ENCODE peak calls at places on chromosomes 7 and 10, in four cellular contexts. One of them, this sample, is unnamed.

GRCh38 chr10:48598243-48598935 is 6.5 kb downstream of the ARHGAP22 start:
- DNase-seq in K562: no peak
- DNase-seq in HepG2: no peak
- DNase-seq in HCT116: no peak
- DNase-seq in this sample: no peak

GRCh38 chr10:128843972-128844371 is 623.1 kb upstream of the MGMT start:
- DNase-seq in HCT116: peak; percentile 2
- DNase-seq in K562: no peak
- DNase-seq in HepG2: no peak
- DNase-seq in this sample: no peak

GRCh38 chr7:83677180-83677866 is 28.4 kb upstream of the SEMA3E start:
- DNase-seq in HepG2: no peak
- DNase-seq in K562: no peak
- DNase-seq in HCT116: peak; percentile 92
- DNase-seq in this sample: no peak

GRCh38 chr7:149837620-149838223 is 453 bp upstream of the ZNF862 start:
- DNase-seq in K562: no peak
- DNase-seq in HCT116: no peak
- DNase-seq in HepG2: no peak
- DNase-seq in this sample: no peak

GRCh38 chr10:100370561-100370975 is 23.5 kb downstream of the SCD start:
- DNase-seq in K562: no peak
- DNase-seq in HCT116: peak; percentile 72
- DNase-seq in HepG2: peak; percentile 66
- DNase-seq in this sample: no peak

GRCh38 chr10:59362184-59362966 is at the start of gene FAM13C:
- DNase-seq in HepG2: peak; percentile 7
- DNase-seq in K562: no peak
- DNase-seq in HCT116: no peak
- DNase-seq in this sample: peak; percentile 40

GRCh38 chr7:100493476-100494264 is 9.9 kb downstream of the NYAP1 start:
- DNase-seq in HepG2: peak; percentile 33
- DNase-seq in K562: peak; percentile 57
- DNase-seq in HCT116: no peak
- DNase-seq in this sample: no peak

GRCh38 chr7:138001529-138002095 is at the start of gene CREB3L2:
- DNase-seq in K562: peak; percentile 49
- DNase-seq in HCT116: no peak
- DNase-seq in HepG2: peak; percentile 36
- DNase-seq in this sample: no peak

GRCh38 chr7:47389923-47390630 is 191.8 kb downstream of the TNS3 start:
- DNase-seq in HepG2: no peak
- DNase-seq in K562: no peak
- DNase-seq in HCT116: no peak
- DNase-seq in this sample: no peak

GRCh38 chr10:93376372-93377296 is 105.5 kb downstream of the MYOF start:
- DNase-seq in K562: peak; percentile 51
- DNase-seq in HepG2: peak; percentile 69
- DNase-seq in HCT116: peak; percentile 80
- DNase-seq in this sample: peak; percentile 52

GRCh38 chr7:134444198-134444960 is 14.5 kb downstream of the AKR1B1 start:
- DNase-seq in HCT116: no peak
- DNase-seq in K562: no peak
- DNase-seq in HepG2: no peak
- DNase-seq in this sample: no peak

GRCh38 chr7:37916673-37917660 is at the start of gene SFRP4:
- DNase-seq in K562: peak; percentile 41
- DNase-seq in HepG2: peak; percentile 76
- DNase-seq in HCT116: peak; percentile 34
- DNase-seq in this sample: peak; percentile 51

DNA sequence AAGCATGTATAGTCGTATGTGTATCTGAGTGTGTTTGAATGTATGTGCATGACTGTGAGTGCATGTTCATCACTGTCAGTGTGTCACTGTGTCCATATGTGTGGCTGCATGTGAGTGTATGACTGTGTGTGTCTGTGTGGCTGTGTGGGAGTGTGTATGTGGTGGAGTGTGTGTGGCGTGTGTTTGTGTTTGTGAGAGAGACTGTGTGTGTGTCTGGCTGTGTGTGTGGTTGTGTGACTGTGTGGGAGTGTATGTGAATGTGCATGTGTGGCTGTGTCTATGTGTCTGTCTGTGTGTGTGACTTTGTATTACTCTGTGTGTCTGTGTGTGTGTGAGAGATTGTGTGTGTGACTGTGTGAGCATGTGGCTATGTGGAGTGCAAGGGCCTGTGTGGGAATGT is 502.4 kb downstream of the DNAJB6 start:
- DNase-seq in HCT116: no peak
- DNase-seq in HepG2: no peak
- DNase-seq in K562: no peak
- DNase-seq in this sample: no peak
- H3K9ac ChIP-seq in HCT116: no peak overlapping the region
- H3K9ac ChIP-seq in HepG2: no peak overlapping the region
- H3K9ac ChIP-seq in K562: no peak overlapping the region
- H3K9ac ChIP-seq in this sample: no peak overlapping the region

DNA sequence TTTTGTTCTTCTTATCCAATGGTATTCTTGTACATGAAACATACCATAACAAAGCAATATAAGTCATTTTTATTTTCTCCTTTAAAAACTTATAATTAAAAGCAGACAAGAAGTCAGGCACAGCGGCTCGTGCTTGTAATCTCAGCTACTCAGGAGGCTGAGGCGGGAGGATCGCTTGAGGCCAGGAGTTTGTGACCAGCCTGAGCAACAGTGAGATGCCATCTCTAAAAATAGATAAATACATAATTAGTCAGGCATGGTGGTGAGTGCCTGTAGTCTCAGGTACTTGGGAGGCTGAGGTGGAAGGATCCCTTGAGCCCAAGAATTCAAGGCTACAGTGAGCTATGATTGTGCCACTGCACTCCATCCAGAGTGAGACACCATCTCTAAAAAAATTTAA is 195.1 kb upstream of the FZD1 start:
- DNase-seq in HepG2: no peak
- DNase-seq in K562: no peak
- DNase-seq in HCT116: no peak
- DNase-seq in this sample: no peak
- TF ChIP-seq ZNF274 in HepG2: no peak
- TF ChIP-seq ZNF274 in K562: no peak
- TF ChIP-seq ZNF274 in HCT116: no peak
- TF ChIP-seq ZNF274 in this sample: no peak

DNA sequence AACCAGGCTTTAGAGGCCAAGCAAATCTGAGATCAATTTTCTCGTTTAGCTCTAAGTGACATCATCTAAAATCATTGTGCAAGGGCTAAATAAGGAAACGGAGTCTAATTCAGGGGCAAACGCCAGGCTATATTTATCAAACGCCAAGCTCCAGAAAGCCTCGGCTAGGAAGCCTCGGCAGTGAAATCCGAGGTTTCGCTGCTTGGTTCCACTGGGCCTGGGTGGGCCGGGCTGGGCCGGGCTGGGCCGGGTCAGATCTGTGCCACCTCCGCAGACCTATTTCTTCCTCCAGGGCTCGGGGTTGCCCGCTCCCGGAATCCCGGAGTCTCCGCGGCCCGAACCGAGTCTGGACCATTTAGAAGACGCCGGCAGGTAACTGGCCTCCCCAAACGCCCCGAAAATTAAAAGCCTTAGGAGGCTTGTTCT is 459 bp upstream of the FEZF1 start:
- DNase-seq in HepG2: no peak
- DNase-seq in K562: no peak
- DNase-seq in HCT116: no peak
- DNase-seq in this sample: no peak
- H3K9ac ChIP-seq in HepG2: no peak overlapping the region
- H3K9ac ChIP-seq in K562: no peak overlapping the region
- H3K9ac ChIP-seq in HCT116: peak overlapping the region; percentile 51
- H3K9ac ChIP-seq in this sample: no peak overlapping the region

GRCh38 chr7:135758531-135758932 is 9.9 kb upstream of the FAM180A start:
- DNase-seq in HCT116: no peak
- DNase-seq in HepG2: no peak
- DNase-seq in K562: no peak
- DNase-seq in this sample: peak; percentile 43
- TF ChIP-seq ZNF274 in HCT116: no peak
- TF ChIP-seq ZNF274 in HepG2: no peak
- TF ChIP-seq ZNF274 in K562: no peak
- TF ChIP-seq ZNF274 in this sample: no peak

GRCh38 chr10:79938728-79939380 is 10.1 kb downstream of the SFTPD start:
- DNase-seq in K562: no peak
- DNase-seq in HepG2: no peak
- DNase-seq in HCT116: no peak
- DNase-seq in this sample: no peak

GRCh38 chr10:79940431-79940830 is 8.5 kb downstream of the SFTPD start:
- DNase-seq in K562: no peak
- DNase-seq in HCT116: no peak
- DNase-seq in HepG2: no peak
- DNase-seq in this sample: no peak

GRCh38 chr10:79941146-79941545 is 7.8 kb downstream of the SFTPD start:
- DNase-seq in HCT116: no peak
- DNase-seq in HepG2: no peak
- DNase-seq in K562: no peak
- DNase-seq in this sample: no peak

GRCh38 chr10:79941585-79942210 is 7.2 kb downstream of the SFTPD start:
- DNase-seq in K562: no peak
- DNase-seq in HepG2: no peak
- DNase-seq in HCT116: no peak
- DNase-seq in this sample: no peak

DNA sequence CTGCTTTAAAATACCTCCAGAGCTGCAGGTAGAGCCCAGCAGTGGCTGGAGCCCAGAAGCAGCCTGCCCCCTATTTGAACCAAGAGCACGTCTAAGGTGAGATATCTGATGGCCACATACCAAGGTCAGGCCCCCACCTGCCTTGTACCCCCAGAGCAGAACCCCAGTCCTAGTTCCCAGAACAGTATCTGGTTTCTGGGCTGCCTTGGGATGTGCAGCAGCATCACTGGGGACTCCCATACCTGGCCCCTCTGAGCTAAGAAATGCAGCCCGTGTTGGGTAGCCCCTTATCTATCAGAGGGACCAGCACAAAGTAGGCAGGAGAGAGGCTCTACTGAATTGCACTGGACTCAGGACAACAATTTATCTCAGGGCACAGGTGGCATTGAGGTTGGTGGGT is 8.9 kb downstream of the SFTPD start:
- DNase-seq in HCT116: no peak
- DNase-seq in K562: no peak
- DNase-seq in HepG2: no peak
- DNase-seq in this sample: no peak
- H3K9ac ChIP-seq in HCT116: no peak overlapping the region
- H3K9ac ChIP-seq in K562: no peak overlapping the region
- H3K9ac ChIP-seq in HepG2: no peak overlapping the region
- H3K9ac ChIP-seq in this sample: no peak overlapping the region

GRCh38 chr10:132572545-132572937 is 35.0 kb downstream of the INPP5A start:
- DNase-seq in HepG2: no peak
- DNase-seq in K562: no peak
- DNase-seq in HCT116: no peak
- DNase-seq in this sample: no peak
- TF ChIP-seq ZNF274 in HepG2: no peak
- TF ChIP-seq ZNF274 in K562: no peak
- TF ChIP-seq ZNF274 in HCT116: no peak
- TF ChIP-seq ZNF274 in this sample: no peak

GRCh38 chr10:73865107-73865458 is 9.3 kb downstream of the CAMK2G start:
- DNase-seq in K562: no peak
- DNase-seq in HepG2: no peak
- DNase-seq in HCT116: no peak
- DNase-seq in this sample: no peak
- H3K9ac ChIP-seq in K562: no peak overlapping the region
- H3K9ac ChIP-seq in HepG2: no peak overlapping the region
- H3K9ac ChIP-seq in HCT116: no peak overlapping the region
- H3K9ac ChIP-seq in this sample: no peak overlapping the region

GRCh38 chr7:45661302-45661995 is 87.3 kb downstream of the ADCY1 start:
- DNase-seq in K562: no peak
- DNase-seq in HepG2: no peak
- DNase-seq in HCT116: no peak
- DNase-seq in this sample: no peak
- TF ChIP-seq ZNF274 in K562: no peak
- TF ChIP-seq ZNF274 in HepG2: no peak
- TF ChIP-seq ZNF274 in HCT116: no peak
- TF ChIP-seq ZNF274 in this sample: no peak

DNA sequence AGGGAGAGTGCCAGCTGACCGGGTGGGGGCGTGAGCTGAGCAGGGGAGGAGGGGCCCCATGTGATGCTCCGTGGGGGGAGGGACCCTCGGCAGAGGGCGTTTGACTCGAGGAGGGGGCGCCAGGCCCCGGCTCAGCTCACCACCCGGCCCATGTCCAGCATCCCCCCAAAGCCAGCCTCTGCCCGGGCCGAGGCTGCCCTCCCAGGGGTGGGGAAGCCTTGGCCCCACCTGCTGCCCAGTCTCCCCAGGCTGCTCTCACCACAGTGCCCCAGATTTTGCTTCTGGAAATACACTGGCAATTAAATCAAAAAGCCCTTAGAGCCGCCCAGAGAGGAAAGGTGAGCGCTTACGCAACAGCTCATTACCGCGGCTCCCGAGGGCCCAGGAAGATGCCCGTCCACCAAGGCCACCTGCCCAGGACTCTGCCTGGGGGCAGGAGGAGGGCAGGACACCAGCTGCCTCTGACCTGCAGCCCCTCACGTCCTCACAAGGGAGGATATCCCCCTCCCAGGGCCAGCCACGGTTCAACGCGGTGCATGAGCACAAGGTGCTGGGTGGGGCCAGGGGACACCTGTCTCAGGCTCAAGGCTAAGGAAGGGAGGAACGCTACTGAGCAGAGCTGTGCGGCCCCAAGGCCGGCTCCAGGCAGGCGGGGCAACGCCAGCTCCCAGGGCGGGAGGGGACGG is 70.0 kb upstream of the INPP5A start:
- DNase-seq in K562: no peak
- DNase-seq in HepG2: no peak
- DNase-seq in HCT116: no peak
- DNase-seq in this sample: no peak
- H3K9ac ChIP-seq in K562: no peak overlapping the region
- H3K9ac ChIP-seq in HepG2: no peak overlapping the region
- H3K9ac ChIP-seq in HCT116: no peak overlapping the region
- H3K9ac ChIP-seq in this sample: no peak overlapping the region